ENCODE peak calls at places on chromosome 21, in seven cellular contexts. R is adrenal gland; M is ovary; Z is WERI-Rb-1; O is CD8-positive, alpha-beta T cell; B is AG10803; E is dorsolateral prefrontal cortex. S is an unnamed sample.

GRCh38 chr21:33202464-33203363 is 27.0 kb upstream of the IFNAR2 start:
- DNase-seq in B (no peak), E (no peak), Z (no peak), M (no peak), R (no peak), O (no peak), S (no peak)

GRCh38 chr21:45981641-45982255 is at the start of gene COL6A1:
- DNase-seq in Z (peak; percentile 78), O (no peak), B (peak; percentile 78), E (peak; percentile 27), R (peak; percentile 72), M (peak; percentile 87), S (peak; percentile 19)

GRCh38 chr21:26506951-26507350 is 66.1 kb downstream of the CYYR1 start:
- DNase-seq in B (peak; percentile 72), O (no peak), E (no peak), Z (no peak), R (no peak), M (no peak), S (peak; percentile 61)

GRCh38 chr21:46607605-46608004 is 2.7 kb upstream of the S100B start:
- DNase-seq in Z (no peak), M (no peak), E (no peak), R (no peak), B (no peak), O (no peak), S (no peak)

GRCh38 chr21:30189763-30190162 is 23.2 kb upstream of the CLDN17 start:
- DNase-seq in E (no peak), R (no peak), O (no peak), Z (no peak), B (no peak), M (no peak), S (no peak)

GRCh38 chr21:30340714-30341573 is 3.5 kb upstream of the KRTAP27-1 start:
- DNase-seq in O (peak; percentile 7), B (peak; percentile 20), R (peak; percentile 53), Z (peak; percentile 53), E (no peak), M (no peak), S (peak; percentile 72)

GRCh38 chr21:40616377-40616704 is 230.6 kb downstream of the DSCAM start:
- DNase-seq in R (peak; percentile 20), Z (peak; percentile 66), E (no peak), M (no peak), O (no peak), B (no peak), S (no peak)

GRCh38 chr21:21148009-21148408 is 149.8 kb downstream of the NCAM2 start:
- DNase-seq in Z (no peak), B (no peak), R (no peak), M (no peak), E (no peak), O (no peak), S (no peak)

GRCh38 chr21:18522181-18522771 is 118.7 kb upstream of the TMPRSS15 start:
- DNase-seq in R (no peak), B (no peak), M (no peak), Z (no peak), O (no peak), E (no peak), S (peak; percentile 64)

GRCh38 chr21:31425158-31425557 is 81.1 kb upstream of the TIAM1 start:
- DNase-seq in Z (no peak), E (no peak), M (no peak), O (no peak), B (no peak), R (no peak), S (no peak)

GRCh38 chr21:39125752-39126485 is 57.3 kb downstream of the PSMG1 start:
- DNase-seq in R (peak; percentile 57), O (no peak), M (peak; percentile 51), B (peak; percentile 69), E (no peak), Z (peak; percentile 73), S (peak; percentile 88)

GRCh38 chr21:26637346-26637745 is 64.3 kb upstream of the CYYR1 start:
- DNase-seq in E (no peak), O (no peak), Z (no peak), M (no peak), B (peak; percentile 1), R (no peak), S (peak; percentile 11)

GRCh38 chr21:27421654-27422053 is 454.8 kb upstream of the ADAMTS5 start:
- DNase-seq in B (peak; percentile 57), R (no peak), Z (no peak), M (no peak), E (no peak), O (no peak), S (peak; percentile 42)

GRCh38 chr21:39000496-39000895 is 182.8 kb downstream of the PSMG1 start:
- DNase-seq in Z (no peak), B (no peak), M (no peak), O (no peak), E (no peak), R (no peak), S (no peak)

GRCh38 chr21:33767236-33767635 is 124.9 kb downstream of the ITSN1 start:
- DNase-seq in R (no peak), E (no peak), Z (no peak), B (peak; percentile 76), O (no peak), M (no peak), S (peak; percentile 57)

GRCh38 chr21:21807598-21807903 is 809.3 kb downstream of the NCAM2 start:
- DNase-seq in M (no peak), E (no peak), O (no peak), Z (no peak), R (no peak), B (no peak), S (peak; percentile 11)

GRCh38 chr21:46161800-46162592 is 6.6 kb upstream of the FTCD start:
- DNase-seq in E (peak; percentile 14), M (peak; percentile 19), B (no peak), O (no peak), Z (peak; percentile 4), R (peak; percentile 15), S (no peak)

GRCh38 chr21:28579986-28580550 is 412.6 kb downstream of the LTN1 start:
- DNase-seq in M (no peak), O (no peak), E (no peak), R (no peak), B (no peak), Z (no peak), S (peak; percentile 11)

GRCh38 chr21:29540289-29540688 is 241.6 kb downstream of the BACH1 start:
- DNase-seq in E (no peak), B (no peak), M (no peak), O (no peak), Z (no peak), R (no peak), S (peak; percentile 22)

GRCh38 chr21:46437511-46437910 is 21.2 kb upstream of the DIP2A start:
- DNase-seq in B (no peak), O (peak; percentile 37), E (no peak), R (no peak), M (no peak), Z (no peak), S (no peak)

GRCh38 chr21:45845063-45845789 is 136.3 kb upstream of the COL6A1 start:
- DNase-seq in R (no peak), Z (peak; percentile 6), E (no peak), M (no peak), B (no peak), O (no peak), S (peak; percentile 53)

DNA sequence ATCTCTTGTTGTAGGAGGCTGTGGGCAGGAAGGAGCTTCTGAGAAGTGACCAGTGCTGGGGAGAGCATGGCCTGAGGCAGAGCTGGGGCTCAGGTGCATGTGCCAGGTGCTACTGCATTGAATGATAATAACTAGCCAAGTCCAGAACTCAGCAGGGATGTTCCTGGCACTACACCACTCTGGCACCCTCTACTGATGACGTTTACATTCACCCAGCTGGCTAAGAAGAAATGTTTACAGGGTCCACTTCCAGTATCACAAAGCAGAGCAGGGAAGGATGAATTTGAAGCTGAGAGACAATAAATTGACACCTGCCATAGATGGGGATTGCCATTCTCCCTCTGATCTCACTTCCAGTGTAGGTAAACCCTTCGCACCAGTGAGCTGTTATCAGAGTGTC is 411.8 kb downstream of the SETD4 start:
- DNase-seq in Z (no peak), R (no peak), E (no peak), M (no peak), B (no peak), O (no peak), S (no peak)
- TF ChIP-seq CTCF in Z (no peak), R (no peak), E (no peak), M (no peak), B (no peak), O (no peak), S (no peak)

DNA sequence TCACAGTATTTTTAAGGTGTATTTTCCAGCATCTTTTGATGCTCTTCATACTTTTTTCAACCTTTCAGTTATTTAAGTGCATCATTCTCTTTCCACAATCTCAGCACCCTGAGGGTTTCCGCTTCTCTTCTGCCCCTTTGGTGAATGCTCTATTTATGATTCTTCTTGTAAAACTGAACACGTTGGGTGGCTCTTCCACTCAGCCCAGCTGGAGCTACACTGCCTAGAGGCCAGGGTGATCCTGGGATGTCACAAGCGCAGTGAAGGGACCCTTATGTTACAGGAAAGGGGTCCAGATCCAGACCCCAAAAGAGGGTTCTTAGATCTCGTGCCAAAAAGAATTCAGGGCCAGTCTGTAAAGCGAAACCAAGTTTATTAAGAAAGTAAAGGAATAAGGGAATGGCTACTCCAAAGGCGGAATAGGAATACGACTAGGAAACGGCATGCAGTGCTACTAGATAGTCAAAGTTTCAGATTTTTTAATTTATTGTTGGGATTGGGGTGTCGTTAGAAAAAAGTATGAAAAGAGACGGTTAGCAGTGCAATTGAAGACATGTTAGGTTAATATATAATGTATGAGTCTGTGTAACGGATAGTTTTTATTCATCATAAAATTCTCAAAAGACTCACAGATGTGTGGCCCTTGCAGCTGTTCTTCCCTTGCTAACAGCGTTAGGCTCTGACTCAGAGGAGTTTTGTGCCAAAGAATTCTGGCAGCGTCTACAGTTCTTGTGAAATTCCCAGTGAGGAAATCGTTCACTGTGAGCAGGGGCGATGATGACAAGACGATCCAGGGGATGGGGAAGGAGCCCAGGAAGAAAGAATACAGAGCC is 14.4 kb upstream of the ERVH48-1 start:
- DNase-seq in Z (no peak), M (peak; percentile 86), R (peak; percentile 93), E (peak; percentile 76), O (no peak), B (peak; percentile 96), S (peak; percentile 99)
- H3K4me3 ChIP-seq in Z (no peak overlapping the region), M (peak overlapping the region; percentile 11), R (no peak overlapping the region), E (peak overlapping the region; percentile 11), O (no peak overlapping the region), B (peak overlapping the region; percentile 41), S (peak overlapping the region; percentile 20)

GRCh38 chr21:44801468-44802395 is at the start of gene UBE2G2:
- DNase-seq in E (peak; percentile 74), B (peak; percentile 66), Z (peak; percentile 91), R (peak; percentile 80), M (peak; percentile 83), O (peak; percentile 85), S (peak; percentile 75)
- TF ChIP-seq CTCF in E (no peak), B (no peak), Z (no peak), R (no peak), M (no peak), O (peak; percentile 52), S (no peak)

DNA sequence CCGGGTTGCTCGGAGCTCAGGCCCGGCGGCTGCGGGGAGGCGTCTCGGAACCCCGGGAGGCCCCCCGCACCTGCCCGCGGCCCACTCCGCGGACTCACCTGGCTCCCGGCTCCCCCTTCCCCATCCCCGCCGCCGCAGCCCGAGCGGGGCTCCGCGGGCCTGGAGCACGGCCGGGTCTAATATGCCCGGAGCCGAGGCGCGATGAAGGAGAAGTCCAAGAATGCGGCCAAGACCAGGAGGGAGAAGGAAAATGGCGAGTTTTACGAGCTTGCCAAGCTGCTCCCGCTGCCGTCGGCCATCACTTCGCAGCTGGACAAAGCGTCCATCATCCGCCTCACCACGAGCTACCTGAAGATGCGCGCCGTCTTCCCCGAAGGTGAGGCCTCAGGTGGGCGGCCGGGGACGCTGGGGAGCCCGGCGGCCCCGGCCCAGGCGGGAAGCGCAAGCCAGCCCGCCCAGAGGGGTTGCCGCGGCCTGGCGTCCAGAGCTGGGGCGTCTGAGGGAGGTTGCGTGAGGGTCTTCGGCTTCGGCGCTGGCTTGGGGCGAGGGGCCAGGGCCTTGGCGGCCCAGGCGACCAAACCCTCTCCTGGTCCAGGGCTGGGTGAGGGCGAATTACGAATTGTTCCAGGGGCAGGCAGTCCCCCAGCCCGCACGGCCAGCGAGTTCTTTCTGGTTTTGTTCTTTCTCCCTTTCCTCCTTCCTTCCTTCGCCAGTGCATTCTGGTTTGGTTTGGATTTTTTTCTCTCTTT is 805 bp downstream of the SIM2 start:
- DNase-seq in O (no peak), M (no peak), E (no peak), B (no peak), R (no peak), Z (no peak), S (no peak)
- H3K4me3 ChIP-seq in O (no peak overlapping the region), M (peak overlapping the region; percentile 8), E (peak overlapping the region; percentile 59), B (peak overlapping the region; percentile 63), R (no peak overlapping the region), Z (peak overlapping the region; percentile 49), S (no peak overlapping the region)